ENCODE peak calls at places on chromosomes 12 and 14, in nine cellular contexts. K, Y, H, B, O, M, R, P and V are unnamed samples.

GRCh38 chr14:95523818-95524448 is 7.5 kb upstream of the SYNE3 start:
- DNase-seq in B (no peak), M (no peak), H (no peak), O (no peak), K (peak), Y (no peak), P (no peak), R (peak), V (no peak)

GRCh38 chr14:103534576-103535061 is 5.6 kb downstream of the TRMT61A start:
- DNase-seq in Y (no peak), O (no peak), R (no peak), M (no peak), P (no peak), H (no peak), K (no peak), B (no peak), V (no peak)

GRCh38 chr12:124650912-124651311 is 83.5 kb upstream of the NCOR2 start:
- DNase-seq in P (no peak), H (no peak), O (no peak), B (no peak), Y (peak), K (no peak), M (no peak), R (no peak), V (no peak)

GRCh38 chr12:40921563-40922163 is 229.4 kb downstream of the CNTN1 start:
- DNase-seq in M (peak), P (no peak), Y (peak), R (no peak), B (no peak), K (no peak), O (no peak), H (no peak), V (peak)

GRCh38 chr14:53306267-53306721 is 153.2 kb upstream of the DDHD1 start:
- DNase-seq in O (peak), B (peak), K (peak), Y (peak), H (peak), M (peak), P (no peak), R (peak), V (peak)

GRCh38 chr12:50338920-50339319 is 55.6 kb upstream of the LIMA1 start:
- DNase-seq in Y (no peak), O (no peak), R (no peak), H (no peak), K (no peak), B (no peak), M (no peak), P (no peak), V (no peak)

GRCh38 chr14:76091036-76091435 is 60.7 kb upstream of the GPATCH2L start:
- DNase-seq in K (no peak), Y (peak), H (no peak), O (no peak), B (no peak), P (no peak), R (no peak), M (peak), V (peak)

GRCh38 chr12:71876400-71876799 is 36.8 kb downstream of the TBC1D15 start:
- DNase-seq in B (no peak), P (no peak), H (no peak), M (no peak), Y (peak), K (no peak), R (no peak), O (no peak), V (no peak)

GRCh38 chr12:81294325-81295190 is 216.7 kb downstream of the ACSS3 start:
- DNase-seq in O (no peak), R (no peak), P (no peak), M (no peak), Y (peak), H (no peak), K (no peak), B (no peak), V (no peak)

GRCh38 chr12:57341275-57341990 is 89.4 kb downstream of the R3HDM2 start:
- DNase-seq in H (no peak), Y (no peak), R (no peak), P (no peak), B (no peak), O (no peak), K (no peak), M (no peak), V (no peak)

GRCh38 chr12:13851828-13852227 is 129.6 kb downstream of the GRIN2B start:
- DNase-seq in B (peak), M (no peak), H (no peak), P (no peak), R (no peak), K (no peak), Y (peak), O (no peak), V (peak)

GRCh38 chr14:101318271-101318670 is 243.0 kb upstream of the DIO3 start:
- DNase-seq in M (no peak), P (no peak), R (no peak), H (no peak), O (no peak), K (no peak), B (no peak), Y (no peak), V (no peak)

GRCh38 chr12:124917135-124917840 is 2.8 kb upstream of the UBC start:
- DNase-seq in Y (no peak), O (peak), P (peak), B (peak), M (peak), R (peak), H (peak), K (peak), V (no peak)

GRCh38 chr12:91622981-91623380 is 440.4 kb upstream of the DCN start:
- DNase-seq in K (no peak), H (no peak), R (no peak), P (no peak), O (no peak), B (no peak), Y (no peak), M (no peak), V (no peak)

GRCh38 chr14:100696590-100696989 is 30.1 kb upstream of the DLK1 start:
- DNase-seq in Y (no peak), R (no peak), M (no peak), H (no peak), B (no peak), P (no peak), K (no peak), O (no peak), V (no peak)

GRCh38 chr14:91342243-91342760 is 75.3 kb downstream of the CCDC88C start:
- DNase-seq in Y (no peak), R (no peak), P (no peak), M (no peak), O (no peak), K (no peak), B (no peak), H (no peak), V (no peak)

GRCh38 chr14:25150934-25151790 is 101.2 kb upstream of the STXBP6 start:
- DNase-seq in M (peak), K (no peak), H (no peak), B (no peak), R (no peak), Y (peak), P (no peak), O (no peak), V (peak)

GRCh38 chr12:75208851-75209781 is 523 bp downstream of the KCNC2 start:
- DNase-seq in M (peak), K (peak), B (peak), O (no peak), P (no peak), Y (peak), R (no peak), H (peak), V (peak)

GRCh38 chr14:34693228-34693939 is 21.0 kb downstream of the CFL2 start:
- DNase-seq in K (peak), H (peak), Y (peak), R (peak), B (peak), M (peak), P (no peak), O (no peak), V (peak)

GRCh38 chr12:82593901-82594396 is 92.8 kb upstream of the TMTC2 start:
- DNase-seq in R (no peak), Y (peak), M (no peak), K (no peak), P (no peak), O (no peak), B (no peak), H (no peak), V (peak)

GRCh38 chr14:88829685-88830302 is 5.3 kb downstream of the TTC8 start:
- DNase-seq in K (no peak), H (no peak), O (no peak), M (no peak), B (no peak), R (no peak), P (no peak), Y (peak), V (peak)

GRCh38 chr14:56874375-56874774 is 64.1 kb upstream of the OTX2 start:
- DNase-seq in Y (peak), P (no peak), O (no peak), K (peak), M (no peak), B (peak), H (no peak), R (no peak), V (peak)

GRCh38 chr14:99519347-99519881 is 38.2 kb downstream of the CCNK start:
- DNase-seq in H (no peak), B (no peak), K (no peak), M (no peak), P (no peak), O (no peak), Y (no peak), R (no peak), V (no peak)

GRCh38 chr12:26648999-26649398 is 184.0 kb downstream of the ITPR2 start:
- DNase-seq in Y (no peak), B (no peak), R (no peak), K (no peak), P (no peak), O (no peak), H (no peak), M (no peak), V (no peak)